ENCODE peak calls at places on chromosomes 7 and 10, in ten cellular contexts. P, O, A, H, D, Q, F, C, R and V are unnamed samples.

GRCh38 chr7:15920953-15921352 is 234.5 kb upstream of the MEOX2 start:
- DNase-seq in P (no peak), O (no peak), A (no peak), H (no peak), D (no peak), Q (no peak), F (no peak), C (no peak), R (no peak), V (no peak)

GRCh38 chr7:124843336-124843735 is 77.7 kb upstream of the GPR37 start:
- DNase-seq in P (no peak), O (no peak), A (no peak), H (no peak), D (no peak), Q (no peak), F (no peak), C (no peak), R (no peak), V (no peak)

GRCh38 chr7:157219154-157219553 is 80.4 kb downstream of the UBE3C start:
- DNase-seq in P (no peak), O (no peak), A (no peak), H (peak), D (no peak), Q (no peak), F (no peak), C (no peak), R (no peak), V (no peak)

GRCh38 chr7:67525588-67525987 is 529.0 kb downstream of the TYW1 start:
- DNase-seq in P (no peak), O (no peak), A (no peak), H (no peak), D (no peak), Q (no peak), F (no peak), C (no peak), R (no peak), V (no peak)

GRCh38 chr7:20906791-20907190 is 120.1 kb upstream of the SP8 start:
- DNase-seq in P (no peak), O (no peak), A (no peak), H (no peak), D (no peak), Q (no peak), F (no peak), C (no peak), R (no peak), V (no peak)

GRCh38 chr7:158563911-158564647 is 23.5 kb downstream of the PTPRN2 start:
- DNase-seq in P (no peak), O (no peak), A (no peak), H (no peak), D (no peak), Q (no peak), F (no peak), C (no peak), R (no peak), V (no peak)

GRCh38 chr10:121880842-121881423 is 46.9 kb downstream of the ATE1 start:
- DNase-seq in P (peak), O (no peak), A (no peak), H (peak), D (no peak), Q (peak), F (no peak), C (peak), R (no peak), V (no peak)

GRCh38 chr7:100119701-100120517 is 475 bp downstream of the CNPY4 start:
- DNase-seq in P (peak), O (peak), A (no peak), H (peak), D (peak), Q (no peak), F (peak), C (peak), R (peak), V (peak)

GRCh38 chr10:25849971-25850370 is 84.1 kb upstream of the MYO3A start:
- DNase-seq in P (no peak), O (no peak), A (no peak), H (no peak), D (no peak), Q (no peak), F (no peak), C (no peak), R (no peak), V (no peak)

GRCh38 chr10:63008491-63008890 is 124.6 kb upstream of the NRBF2 start:
- DNase-seq in P (peak), O (no peak), A (no peak), H (no peak), D (no peak), Q (no peak), F (no peak), C (no peak), R (no peak), V (no peak)

GRCh38 chr10:63007112-63007511 is 126.0 kb upstream of the NRBF2 start:
- DNase-seq in P (no peak), O (no peak), A (no peak), H (no peak), D (no peak), Q (no peak), F (no peak), C (no peak), R (no peak), V (no peak)

GRCh38 chr10:63005246-63005645 is 127.9 kb upstream of the NRBF2 start:
- DNase-seq in P (peak), O (no peak), A (no peak), H (no peak), D (peak), Q (no peak), F (no peak), C (peak), R (no peak), V (no peak)

GRCh38 chr10:63003816-63004453 is 129.2 kb upstream of the NRBF2 start:
- DNase-seq in P (peak), O (no peak), A (no peak), H (no peak), D (peak), Q (no peak), F (no peak), C (no peak), R (no peak), V (no peak)
- TF ChIP-seq CTCF in P (peak), O (peak), A (no peak), H (no peak), D (peak), Q (peak), F (no peak), C (no peak), R (peak), V (no peak)

DNA sequence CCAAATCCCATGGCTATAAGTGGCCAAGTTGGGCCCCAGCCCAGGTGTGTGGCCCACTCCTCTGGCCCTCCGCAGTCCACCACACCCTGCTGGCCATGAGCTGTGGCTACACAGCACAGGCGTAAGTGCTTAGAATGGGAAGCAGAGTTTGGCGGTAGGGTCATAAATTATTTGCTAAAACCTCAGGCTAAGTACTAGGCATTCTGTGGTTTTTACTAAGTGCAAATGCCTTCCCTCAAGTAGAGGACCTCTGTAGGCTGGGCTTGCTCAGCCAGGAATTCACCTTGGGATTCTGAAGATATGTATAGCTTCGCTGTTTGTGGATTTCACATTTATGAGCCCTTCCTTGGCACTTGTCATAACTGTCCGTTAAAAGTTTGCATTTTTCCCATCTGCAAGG is 44.8 kb upstream of the LOXL4 start:
- DNase-seq in P (no peak), O (no peak), A (no peak), H (no peak), D (no peak), Q (no peak), F (no peak), C (no peak), R (no peak), V (no peak)
- TF ChIP-seq CTCF in P (no peak), O (no peak), A (no peak), H (no peak), D (no peak), Q (no peak), F (no peak), C (no peak), R (no peak), V (no peak)

DNA sequence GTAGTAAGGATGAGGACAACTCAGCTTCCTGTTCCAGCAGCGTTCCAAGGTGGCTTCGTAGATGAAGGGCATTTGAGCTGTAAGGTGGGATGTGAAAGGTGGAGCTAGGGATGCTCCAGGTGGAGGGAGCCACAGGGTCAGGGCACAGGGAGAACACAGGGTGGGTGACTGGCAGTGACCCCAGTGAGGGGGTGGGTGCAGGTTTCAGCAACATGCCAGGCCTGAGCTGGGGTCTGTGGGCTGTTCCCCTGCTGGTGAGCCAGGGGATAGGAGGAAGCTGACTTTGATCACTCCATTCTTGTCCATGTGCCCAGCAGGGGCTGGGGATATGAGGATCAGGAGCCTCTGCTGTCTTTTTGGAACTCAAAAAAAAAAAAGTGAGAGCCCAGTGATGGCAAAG is 33.2 kb downstream of the CDH23 start:
- DNase-seq in P (no peak), O (no peak), A (no peak), H (peak), D (no peak), Q (no peak), F (no peak), C (no peak), R (peak), V (no peak)
- TF ChIP-seq CTCF in P (peak), O (no peak), A (no peak), H (no peak), D (no peak), Q (peak), F (no peak), C (no peak), R (peak), V (no peak)

DNA sequence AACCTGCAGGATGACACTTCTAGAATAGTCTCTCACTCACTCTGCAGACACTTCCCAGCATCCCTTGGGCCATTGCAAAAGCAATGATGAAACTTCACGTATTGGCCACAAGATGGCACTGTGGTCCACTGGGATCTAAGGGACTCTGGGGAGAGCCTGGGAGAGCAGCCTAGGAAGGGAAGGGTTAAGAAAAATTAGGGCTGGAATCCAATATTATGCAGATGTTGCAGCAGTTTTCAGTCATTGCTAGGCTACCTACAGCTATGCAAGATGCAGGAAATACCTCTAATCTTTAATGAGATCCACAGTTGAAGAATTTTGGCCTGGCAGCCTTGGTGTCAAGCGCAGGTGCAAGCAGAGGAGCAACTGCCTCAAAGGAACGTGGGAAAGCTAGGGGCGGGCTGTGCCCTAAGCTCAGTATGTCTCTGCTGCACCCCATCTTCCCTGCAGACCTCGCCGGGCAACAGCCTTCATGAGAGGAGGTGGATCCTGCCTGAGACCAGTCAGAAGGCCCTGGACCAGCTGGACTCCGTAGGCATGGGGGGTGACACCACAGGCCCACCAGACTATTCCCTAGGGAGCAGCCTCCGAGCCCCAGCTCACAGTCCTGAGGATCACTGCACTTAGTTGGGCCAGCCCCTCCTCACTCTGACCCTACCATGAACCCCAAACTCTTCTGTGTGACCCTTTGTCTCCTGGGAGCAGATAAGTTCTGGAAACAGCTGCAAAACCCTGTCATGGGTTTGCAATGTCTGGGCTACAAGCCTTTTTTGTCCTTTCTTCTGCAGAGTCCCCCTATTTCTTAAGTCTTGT is 127.9 kb upstream of the PRSS58 start:
- DNase-seq in P (peak), O (no peak), A (no peak), H (peak), D (peak), Q (no peak), F (no peak), C (peak), R (no peak), V (no peak)
- TF ChIP-seq CTCF in P (peak), O (peak), A (peak), H (peak), D (peak), Q (peak), F (peak), C (peak), R (peak), V (peak)

DNA sequence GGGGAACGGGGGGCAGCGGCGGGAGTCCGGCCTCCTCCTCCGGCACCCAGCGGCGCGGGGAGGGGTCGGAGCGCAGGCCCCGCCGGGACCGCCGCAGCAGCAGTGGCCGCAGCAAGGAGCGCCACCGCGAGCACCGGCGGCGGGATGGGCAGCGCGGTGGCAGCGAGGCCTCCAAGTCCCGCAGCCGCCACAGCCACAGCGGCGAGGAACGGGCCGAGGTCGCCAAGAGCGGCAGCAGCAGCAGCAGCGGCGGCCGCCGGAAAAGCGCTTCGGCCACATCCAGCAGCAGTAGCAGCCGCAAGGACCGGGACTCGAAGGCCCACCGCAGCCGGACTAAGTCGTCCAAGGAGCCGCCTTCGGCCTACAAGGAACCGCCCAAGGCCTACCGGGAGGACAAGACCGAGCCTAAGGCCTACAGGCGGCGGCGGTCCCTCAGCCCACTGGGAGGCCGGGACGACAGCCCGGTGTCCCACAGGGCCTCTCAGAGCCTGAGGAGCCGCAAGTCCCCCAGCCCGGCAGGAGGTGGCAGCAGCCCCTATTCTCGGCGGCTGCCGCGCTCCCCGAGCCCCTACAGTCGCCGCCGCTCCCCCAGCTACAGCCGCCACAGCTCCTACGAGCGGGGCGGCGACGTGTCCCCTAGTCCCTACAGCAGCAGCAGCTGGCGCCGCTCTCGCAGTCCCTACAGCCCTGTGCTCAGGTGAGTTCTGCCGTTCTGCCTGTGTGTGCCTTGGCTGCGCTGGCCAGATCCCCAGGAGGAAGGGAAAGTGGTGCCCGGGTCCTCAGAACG is 1.3 kb downstream of the CDK13 start:
- DNase-seq in P (peak), O (peak), A (no peak), H (peak), D (peak), Q (peak), F (peak), C (peak), R (peak), V (peak)
- TF ChIP-seq CTCF in P (peak), O (peak), A (peak), H (peak), D (peak), Q (peak), F (peak), C (no peak), R (peak), V (peak)

GRCh38 chr10:118734477-118734876 is 20.3 kb downstream of the CACUL1 start:
- DNase-seq in P (peak), O (no peak), A (no peak), H (no peak), D (no peak), Q (no peak), F (no peak), C (peak), R (no peak), V (no peak)
- TF ChIP-seq CTCF in P (peak), O (no peak), A (no peak), H (no peak), D (no peak), Q (peak), F (peak), C (peak), R (no peak), V (no peak)

GRCh38 chr10:131899695-131900349 is 986 bp upstream of the PPP2R2D start:
- DNase-seq in P (no peak), O (no peak), A (no peak), H (no peak), D (no peak), Q (no peak), F (peak), C (no peak), R (no peak), V (no peak)
- TF ChIP-seq CTCF in P (peak), O (no peak), A (no peak), H (no peak), D (no peak), Q (no peak), F (no peak), C (no peak), R (peak), V (no peak)

DNA sequence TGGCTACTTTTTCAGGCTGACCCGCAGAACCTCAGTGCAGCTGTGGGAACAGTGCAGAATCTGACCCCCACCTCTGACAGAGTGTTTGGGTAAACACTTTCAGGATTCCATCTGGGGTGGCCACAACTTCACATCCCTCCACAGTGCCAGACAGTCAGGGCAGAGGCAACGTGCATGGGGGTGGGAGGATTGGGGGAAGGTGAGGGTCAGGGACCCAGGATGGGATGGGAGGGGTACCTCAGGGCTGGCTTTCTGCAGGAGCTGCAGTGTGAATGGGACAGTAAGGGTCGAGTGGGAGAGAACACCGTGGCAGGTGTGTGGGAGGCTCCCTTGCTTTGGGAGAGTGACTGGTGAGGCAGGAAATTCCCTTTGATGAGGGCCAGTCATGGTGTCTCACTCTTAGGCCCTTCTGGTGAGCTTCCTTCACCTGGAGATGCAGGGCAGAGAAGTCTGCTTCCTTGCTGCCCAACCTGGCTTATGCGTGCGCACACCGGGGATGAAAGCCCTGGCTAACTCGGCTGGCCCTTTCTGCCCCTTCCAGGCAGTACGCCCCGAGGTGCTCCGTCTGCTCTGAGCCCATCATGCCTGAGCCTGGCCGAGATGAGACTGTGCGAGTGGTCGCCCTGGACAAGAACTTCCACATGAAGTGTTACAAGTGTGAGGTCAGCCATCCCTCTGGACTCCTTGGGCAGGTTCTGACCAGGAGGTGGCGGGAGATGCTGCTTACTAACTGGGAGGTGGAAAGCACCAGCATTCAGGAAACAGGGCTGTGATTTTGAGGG is 8.4 kb downstream of the ZYX start:
- DNase-seq in P (no peak), O (no peak), A (no peak), H (no peak), D (no peak), Q (no peak), F (peak), C (no peak), R (no peak), V (no peak)
- TF ChIP-seq CTCF in P (peak), O (no peak), A (no peak), H (no peak), D (no peak), Q (no peak), F (no peak), C (no peak), R (no peak), V (no peak)